ENCODE peak calls at places on chromosomes 1 and 21, in six cellular contexts. One of them, this sample, is unnamed.

GRCh38 chr1:3020263-3020909 is 881 bp upstream of the ACTRT2 start:
- DNase-seq in GM23338: no peak
- DNase-seq in astrocyte: no peak
- DNase-seq in Karpas-422: no peak
- DNase-seq in GM12878: no peak
- DNase-seq in neural progenitor cell: no peak
- DNase-seq in this sample: no peak

GRCh38 chr1:183124259-183124658 is 61.8 kb upstream of the LAMC2 start:
- DNase-seq in GM23338: no peak
- DNase-seq in astrocyte: no peak
- DNase-seq in Karpas-422: no peak
- DNase-seq in GM12878: no peak
- DNase-seq in neural progenitor cell: no peak
- DNase-seq in this sample: no peak

GRCh38 chr21:45634511-45635183 is 8.9 kb upstream of the PCBP3 start:
- DNase-seq in GM23338: no peak
- DNase-seq in astrocyte: peak
- DNase-seq in Karpas-422: no peak
- DNase-seq in GM12878: no peak
- DNase-seq in neural progenitor cell: no peak
- DNase-seq in this sample: peak

GRCh38 chr21:31354122-31354521 is 10.1 kb upstream of the TIAM1 start:
- DNase-seq in GM23338: peak
- DNase-seq in astrocyte: no peak
- DNase-seq in Karpas-422: no peak
- DNase-seq in GM12878: no peak
- DNase-seq in neural progenitor cell: no peak
- DNase-seq in this sample: no peak

GRCh38 chr1:72122099-72122893 is 160.0 kb downstream of the NEGR1 start:
- DNase-seq in GM23338: no peak
- DNase-seq in astrocyte: no peak
- DNase-seq in Karpas-422: no peak
- DNase-seq in GM12878: no peak
- DNase-seq in neural progenitor cell: no peak
- DNase-seq in this sample: peak

GRCh38 chr21:34345892-34346291 is 17.9 kb upstream of the KCNE2 start:
- DNase-seq in GM23338: no peak
- DNase-seq in astrocyte: no peak
- DNase-seq in Karpas-422: no peak
- DNase-seq in GM12878: no peak
- DNase-seq in neural progenitor cell: no peak
- DNase-seq in this sample: no peak

GRCh38 chr1:94193128-94193527 is 44.3 kb downstream of the ARHGAP29 start:
- DNase-seq in GM23338: no peak
- DNase-seq in astrocyte: no peak
- DNase-seq in Karpas-422: no peak
- DNase-seq in GM12878: no peak
- DNase-seq in neural progenitor cell: no peak
- DNase-seq in this sample: no peak

GRCh38 chr1:24830680-24831272 is 85.5 kb downstream of the CLIC4 start:
- DNase-seq in GM23338: peak
- DNase-seq in astrocyte: peak
- DNase-seq in Karpas-422: peak
- DNase-seq in GM12878: no peak
- DNase-seq in neural progenitor cell: peak
- DNase-seq in this sample: peak

GRCh38 chr1:16218674-16219071 is 6.2 kb upstream of the ARHGEF19 start:
- DNase-seq in GM23338: no peak
- DNase-seq in astrocyte: no peak
- DNase-seq in Karpas-422: no peak
- DNase-seq in GM12878: no peak
- DNase-seq in neural progenitor cell: no peak
- DNase-seq in this sample: no peak

GRCh38 chr21:40231979-40232378 is 364.7 kb downstream of the PCP4 start:
- DNase-seq in GM23338: no peak
- DNase-seq in astrocyte: no peak
- DNase-seq in Karpas-422: no peak
- DNase-seq in GM12878: no peak
- DNase-seq in neural progenitor cell: no peak
- DNase-seq in this sample: no peak

GRCh38 chr1:237031480-237031879 is 10.5 kb upstream of the RYR2 start:
- DNase-seq in GM23338: no peak
- DNase-seq in astrocyte: no peak
- DNase-seq in Karpas-422: no peak
- DNase-seq in GM12878: no peak
- DNase-seq in neural progenitor cell: no peak
- DNase-seq in this sample: no peak

GRCh38 chr1:39639333-39640130 is at the start of gene HEYL:
- DNase-seq in GM23338: peak
- DNase-seq in astrocyte: no peak
- DNase-seq in Karpas-422: no peak
- DNase-seq in GM12878: no peak
- DNase-seq in neural progenitor cell: peak
- DNase-seq in this sample: peak

GRCh38 chr1:44808938-44809917 is 905 bp downstream of the BTBD19 start:
- DNase-seq in GM23338: no peak
- DNase-seq in astrocyte: peak
- DNase-seq in Karpas-422: peak
- DNase-seq in GM12878: peak
- DNase-seq in neural progenitor cell: no peak
- DNase-seq in this sample: peak

GRCh38 chr1:91402023-91402422 is 2.6 kb downstream of the HFM1 start:
- DNase-seq in GM23338: peak
- DNase-seq in astrocyte: peak
- DNase-seq in Karpas-422: peak
- DNase-seq in GM12878: no peak
- DNase-seq in neural progenitor cell: no peak
- DNase-seq in this sample: peak

GRCh38 chr1:218588555-218589172 is 243.5 kb downstream of the TGFB2 start:
- DNase-seq in GM23338: no peak
- DNase-seq in astrocyte: peak
- DNase-seq in Karpas-422: no peak
- DNase-seq in GM12878: no peak
- DNase-seq in neural progenitor cell: no peak
- DNase-seq in this sample: peak
- H3K4me2 ChIP-seq in GM23338: no peak
- H3K4me2 ChIP-seq in astrocyte: no peak
- H3K4me2 ChIP-seq in Karpas-422: no peak
- H3K4me2 ChIP-seq in GM12878: no peak
- H3K4me2 ChIP-seq in neural progenitor cell: no peak
- H3K4me2 ChIP-seq in this sample: no peak

DNA sequence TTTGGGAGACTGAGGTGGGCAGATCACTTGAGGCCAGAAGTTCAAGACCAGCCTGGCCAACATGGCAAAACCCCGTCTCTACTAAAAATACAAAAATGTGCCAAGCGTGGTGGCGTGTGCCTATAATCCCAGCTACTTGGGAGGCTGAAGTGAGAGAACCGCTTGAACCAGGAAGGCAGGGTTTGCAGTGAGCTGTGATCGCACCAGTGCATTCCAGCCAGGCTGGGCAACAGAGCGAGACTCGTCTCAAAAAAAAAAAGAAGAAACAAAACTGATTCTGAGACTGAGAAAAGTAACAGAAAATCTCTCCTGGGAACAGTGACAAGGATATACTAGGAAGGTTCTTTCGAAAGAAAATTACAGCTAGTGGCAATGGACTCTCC is 20.9 kb downstream of the USP48 start:
- DNase-seq in GM23338: no peak
- DNase-seq in astrocyte: no peak
- DNase-seq in Karpas-422: peak
- DNase-seq in GM12878: peak
- DNase-seq in neural progenitor cell: no peak
- DNase-seq in this sample: no peak
- H3K4me2 ChIP-seq in GM23338: no peak
- H3K4me2 ChIP-seq in astrocyte: no peak
- H3K4me2 ChIP-seq in Karpas-422: peak
- H3K4me2 ChIP-seq in GM12878: peak
- H3K4me2 ChIP-seq in neural progenitor cell: no peak
- H3K4me2 ChIP-seq in this sample: no peak

GRCh38 chr1:239819756-239820155 is 271.9 kb upstream of the FMN2 start:
- DNase-seq in GM23338: no peak
- DNase-seq in astrocyte: no peak
- DNase-seq in Karpas-422: no peak
- DNase-seq in GM12878: no peak
- DNase-seq in neural progenitor cell: no peak
- DNase-seq in this sample: no peak
- H3K4me2 ChIP-seq in GM23338: no peak
- H3K4me2 ChIP-seq in astrocyte: no peak
- H3K4me2 ChIP-seq in Karpas-422: no peak
- H3K4me2 ChIP-seq in GM12878: no peak
- H3K4me2 ChIP-seq in neural progenitor cell: no peak
- H3K4me2 ChIP-seq in this sample: no peak

GRCh38 chr1:56645663-56646330 is 683 bp downstream of the PRKAA2 start:
- DNase-seq in GM23338: peak
- DNase-seq in astrocyte: no peak
- DNase-seq in Karpas-422: no peak
- DNase-seq in GM12878: no peak
- DNase-seq in neural progenitor cell: peak
- DNase-seq in this sample: peak
- H3K4me2 ChIP-seq in GM23338: peak
- H3K4me2 ChIP-seq in astrocyte: peak
- H3K4me2 ChIP-seq in Karpas-422: no peak
- H3K4me2 ChIP-seq in GM12878: no peak
- H3K4me2 ChIP-seq in neural progenitor cell: peak
- H3K4me2 ChIP-seq in this sample: peak

DNA sequence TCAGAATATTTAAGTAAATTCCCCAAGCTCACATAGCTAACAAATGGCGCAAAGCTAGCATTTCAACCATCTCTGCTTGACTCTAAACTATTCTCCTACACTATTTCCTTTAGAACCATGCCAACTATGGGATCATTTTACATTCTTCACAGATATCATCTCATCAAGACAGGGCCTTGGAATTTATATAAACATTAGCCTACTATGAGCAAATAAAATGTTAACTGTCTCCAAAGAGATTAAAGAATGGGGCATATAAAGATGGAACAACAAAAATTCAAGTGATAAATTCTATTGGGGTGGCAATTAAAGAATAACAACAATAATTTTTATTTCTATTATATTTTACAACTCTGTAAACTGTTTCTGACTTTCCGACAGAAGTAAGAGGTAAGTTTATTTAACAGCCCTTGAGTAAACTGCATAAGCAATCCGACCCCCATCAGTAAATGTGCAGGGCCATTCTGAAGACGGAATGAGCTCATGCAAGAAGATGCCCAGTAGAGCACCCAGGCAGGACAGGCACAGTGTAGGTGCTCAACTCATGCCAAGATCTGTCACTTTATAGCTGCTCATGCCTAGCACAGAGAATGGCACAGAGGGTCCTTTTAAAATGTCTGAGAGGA is 261.9 kb downstream of the VAV3 start:
- DNase-seq in GM23338: no peak
- DNase-seq in astrocyte: peak
- DNase-seq in Karpas-422: no peak
- DNase-seq in GM12878: no peak
- DNase-seq in neural progenitor cell: no peak
- DNase-seq in this sample: no peak
- H3K4me2 ChIP-seq in GM23338: no peak
- H3K4me2 ChIP-seq in astrocyte: no peak
- H3K4me2 ChIP-seq in Karpas-422: no peak
- H3K4me2 ChIP-seq in GM12878: no peak
- H3K4me2 ChIP-seq in neural progenitor cell: no peak
- H3K4me2 ChIP-seq in this sample: no peak

GRCh38 chr1:201499191-201499590 is 7.7 kb downstream of the CSRP1 start:
- DNase-seq in GM23338: no peak
- DNase-seq in astrocyte: no peak
- DNase-seq in Karpas-422: no peak
- DNase-seq in GM12878: no peak
- DNase-seq in neural progenitor cell: no peak
- DNase-seq in this sample: no peak

GRCh38 chr1:201501144-201501543 is 5.8 kb downstream of the CSRP1 start:
- DNase-seq in GM23338: no peak
- DNase-seq in astrocyte: peak
- DNase-seq in Karpas-422: no peak
- DNase-seq in GM12878: no peak
- DNase-seq in neural progenitor cell: no peak
- DNase-seq in this sample: peak

GRCh38 chr1:201500670-201501120 is 6.2 kb downstream of the CSRP1 start:
- DNase-seq in GM23338: peak
- DNase-seq in astrocyte: no peak
- DNase-seq in Karpas-422: no peak
- DNase-seq in GM12878: no peak
- DNase-seq in neural progenitor cell: peak
- DNase-seq in this sample: peak

GRCh38 chr1:201498621-201499020 is 8.3 kb downstream of the CSRP1 start:
- DNase-seq in GM23338: no peak
- DNase-seq in astrocyte: no peak
- DNase-seq in Karpas-422: no peak
- DNase-seq in GM12878: no peak
- DNase-seq in neural progenitor cell: no peak
- DNase-seq in this sample: no peak

DNA sequence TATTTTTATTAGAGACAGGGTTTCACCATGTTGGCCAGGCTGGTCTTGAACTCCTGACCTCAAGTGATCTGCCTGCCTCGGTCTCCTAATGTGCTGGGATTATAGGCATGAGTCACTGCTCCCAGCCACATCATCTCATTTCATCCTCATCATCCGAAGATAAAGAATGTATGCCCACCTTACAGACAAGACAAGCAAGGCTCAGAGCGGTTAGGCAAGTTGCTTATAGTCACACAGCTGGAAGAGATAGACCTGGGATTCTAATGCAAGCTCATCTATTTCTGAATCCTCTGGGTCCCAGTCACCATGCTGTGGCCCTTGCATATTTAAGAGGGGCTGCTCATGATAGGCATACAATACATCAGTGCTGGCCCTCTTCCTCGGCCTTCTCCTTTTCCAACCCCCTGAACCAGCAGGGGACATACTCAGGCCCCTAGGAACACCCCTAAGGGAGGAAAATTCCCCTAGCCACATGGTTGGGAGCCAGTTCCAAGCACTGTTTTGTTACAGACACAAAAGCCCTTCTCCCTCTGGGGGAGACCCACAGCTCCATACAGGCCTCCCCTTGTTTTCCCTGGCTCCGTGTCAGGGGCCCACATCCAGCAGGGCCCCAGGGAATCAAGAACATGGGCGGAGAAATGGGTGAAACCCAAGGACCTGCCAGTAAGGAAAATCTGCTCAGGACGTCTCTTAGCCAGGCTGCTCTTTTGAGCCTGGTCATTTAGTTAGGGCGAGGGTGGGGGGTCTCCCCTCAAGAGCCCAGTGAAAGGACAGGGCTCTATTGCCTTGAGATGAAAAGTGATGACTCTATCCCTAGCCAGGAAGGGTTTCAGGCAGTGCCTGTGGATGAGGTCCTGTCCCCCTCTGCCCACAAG is 6.9 kb downstream of the CSRP1 start:
- DNase-seq in GM23338: no peak
- DNase-seq in astrocyte: no peak
- DNase-seq in Karpas-422: no peak
- DNase-seq in GM12878: no peak
- DNase-seq in neural progenitor cell: peak
- DNase-seq in this sample: no peak
- H3K4me2 ChIP-seq in GM23338: no peak
- H3K4me2 ChIP-seq in astrocyte: peak
- H3K4me2 ChIP-seq in Karpas-422: no peak
- H3K4me2 ChIP-seq in GM12878: no peak
- H3K4me2 ChIP-seq in neural progenitor cell: peak
- H3K4me2 ChIP-seq in this sample: no peak